ENCODE peak calls at places on chromosomes 4 and X, in ten cellular contexts. N, L, W, E, F, C, M, G, Q and B are unnamed samples.
A peak's percentile ranks its signal among the peaks of the same experiment; 100 is the strongest.

GRCh38 chr4:80173841-80174240 is 23.5 kb upstream of the PRDM8 start:
- DNase-seq in N (no peak), L (no peak), W (peak; percentile 54), E (no peak), F (no peak), C (no peak), M (no peak), G (no peak), Q (peak; percentile 88), B (peak; percentile 70)

GRCh38 chr4:136811496-136812077 is 720.7 kb downstream of the PCDH18 start:
- DNase-seq in N (no peak), L (no peak), W (no peak), E (no peak), F (no peak), C (no peak), M (peak; percentile 43), G (no peak), Q (no peak), B (no peak)

GRCh38 chr4:86895692-86896488 is 3.7 kb upstream of the C4orf36 start:
- DNase-seq in N (no peak), L (peak; percentile 56), W (peak; percentile 74), E (no peak), F (peak; percentile 75), C (peak; percentile 74), M (no peak), G (peak; percentile 22), Q (peak; percentile 84), B (peak; percentile 62)

GRCh38 chr4:157303471-157303960 is 83.0 kb downstream of the GRIA2 start:
- DNase-seq in N (no peak), L (no peak), W (no peak), E (no peak), F (no peak), C (no peak), M (no peak), G (no peak), Q (no peak), B (no peak)

GRCh38 chrX:352582-353314 is 34.0 kb downstream of the PPP2R3B start:
- DNase-seq in N (no peak), L (no peak), W (no peak), E (no peak), F (no peak), C (no peak), M (peak; percentile 39), G (no peak), Q (no peak), B (no peak)

GRCh38 chrX:46180258-46180687 is 364.9 kb downstream of the ZNF674 start:
- DNase-seq in N (no peak), L (peak; percentile 40), W (peak; percentile 29), E (no peak), F (no peak), C (no peak), M (no peak), G (peak; percentile 97), Q (no peak), B (peak; percentile 56)

GRCh38 chr4:76723916-76724315 is 174.0 kb downstream of the SOWAHB start:
- DNase-seq in N (no peak), L (peak; percentile 54), W (peak; percentile 79), E (no peak), F (no peak), C (no peak), M (no peak), G (no peak), Q (no peak), B (peak; percentile 76)

GRCh38 chr4:146165840-146166239 is 9.7 kb upstream of the LSM6 start:
- DNase-seq in N (no peak), L (peak; percentile 9), W (peak; percentile 53), E (no peak), F (no peak), C (no peak), M (no peak), G (no peak), Q (no peak), B (peak; percentile 40)

GRCh38 chr4:115970859-115971258 is 857.4 kb upstream of the NDST4 start:
- DNase-seq in N (no peak), L (no peak), W (no peak), E (no peak), F (no peak), C (no peak), M (no peak), G (no peak), Q (no peak), B (no peak)

GRCh38 chrX:70219938-70220764 is 14.3 kb upstream of the AWAT1 start:
- DNase-seq in N (no peak), L (peak; percentile 47), W (peak; percentile 23), E (no peak), F (no peak), C (no peak), M (no peak), G (no peak), Q (no peak), B (peak; percentile 14)

GRCh38 chrX:17590892-17591740 is 146.2 kb upstream of the SCML1 start:
- DNase-seq in N (peak; percentile 24), L (peak; percentile 89), W (peak; percentile 53), E (peak; percentile 70), F (peak; percentile 65), C (peak; percentile 12), M (peak; percentile 65), G (peak; percentile 40), Q (peak; percentile 65), B (peak; percentile 67)

GRCh38 chrX:68681443-68681941 is 34.0 kb downstream of the STARD8 start:
- DNase-seq in N (no peak), L (peak; percentile 54), W (peak; percentile 12), E (no peak), F (no peak), C (no peak), M (no peak), G (no peak), Q (no peak), B (peak; percentile 24)

GRCh38 chrX:55640854-55641253 is 17.7 kb downstream of the FOXR2 start:
- DNase-seq in N (no peak), L (no peak), W (no peak), E (no peak), F (no peak), C (no peak), M (no peak), G (no peak), Q (no peak), B (no peak)

GRCh38 chrX:144327515-144327914 is 443.6 kb downstream of the UBE2NL start:
- DNase-seq in N (no peak), L (no peak), W (peak; percentile 7), E (no peak), F (no peak), C (no peak), M (no peak), G (no peak), Q (no peak), B (no peak)

GRCh38 chr4:122700178-122700725 is 32.3 kb upstream of the BBS12 start:
- DNase-seq in N (no peak), L (no peak), W (no peak), E (no peak), F (no peak), C (no peak), M (no peak), G (no peak), Q (no peak), B (peak; percentile 24)

GRCh38 chr4:155672342-155672741 is 5.7 kb downstream of the GUCY1A1 start:
- DNase-seq in N (no peak), L (no peak), W (no peak), E (no peak), F (no peak), C (no peak), M (no peak), G (no peak), Q (no peak), B (no peak)

GRCh38 chr4:129328176-129328575 is 232.2 kb downstream of the C4orf33 start:
- DNase-seq in N (no peak), L (no peak), W (no peak), E (no peak), F (no peak), C (no peak), M (no peak), G (no peak), Q (peak; percentile 16), B (no peak)

GRCh38 chr4:89245459-89245858 is 62.1 kb downstream of the GPRIN3 start:
- DNase-seq in N (no peak), L (no peak), W (no peak), E (no peak), F (no peak), C (no peak), M (no peak), G (no peak), Q (no peak), B (no peak)

GRCh38 chr4:128924951-128925350 is 115.5 kb downstream of the JADE1 start:
- DNase-seq in N (no peak), L (no peak), W (no peak), E (no peak), F (no peak), C (no peak), M (no peak), G (no peak), Q (peak; percentile 35), B (no peak)

GRCh38 chr4:169096221-169096620 is 86.2 kb upstream of the CBR4 start:
- DNase-seq in N (no peak), L (no peak), W (no peak), E (no peak), F (no peak), C (no peak), M (no peak), G (no peak), Q (no peak), B (no peak)

GRCh38 chr4:48369771-48370170 is 28.4 kb downstream of the SLAIN2 start:
- DNase-seq in N (no peak), L (no peak), W (no peak), E (no peak), F (no peak), C (no peak), M (no peak), G (no peak), Q (no peak), B (no peak)

GRCh38 chr4:32117696-32118095 is 1397.5 kb downstream of the PCDH7 start:
- DNase-seq in N (no peak), L (no peak), W (no peak), E (no peak), F (no peak), C (no peak), M (no peak), G (no peak), Q (peak; percentile 27), B (no peak)

GRCh38 chrX:80282535-80282934 is 137.7 kb upstream of the TENT5D start:
- DNase-seq in N (no peak), L (no peak), W (no peak), E (no peak), F (no peak), C (no peak), M (no peak), G (no peak), Q (no peak), B (no peak)